ENCODE peak calls at places on chromosomes 3 and 15, in seven cellular contexts. One of them, this sample, is unnamed. For H3K4me1, the result is how much of the 10 kb centered on the place peaks cover.

GRCh38 chr3:57464801-57465200 is 79.3 kb downstream of the DNAH12 start:
- DNase-seq in heart left ventricle: no peak
- DNase-seq in aorta: no peak
- DNase-seq in IMR-90: no peak
- DNase-seq in osteoblast: no peak
- DNase-seq in PC-9: no peak
- DNase-seq in spleen: no peak
- DNase-seq in this sample: no peak

GRCh38 chr3:66405701-66406091 is 95.1 kb downstream of the LRIG1 start:
- DNase-seq in heart left ventricle: no peak
- DNase-seq in aorta: peak
- DNase-seq in IMR-90: peak
- DNase-seq in osteoblast: peak
- DNase-seq in PC-9: no peak
- DNase-seq in spleen: peak
- DNase-seq in this sample: no peak

GRCh38 chr3:19221081-19221480 is 72.8 kb downstream of the KCNH8 start:
- DNase-seq in heart left ventricle: no peak
- DNase-seq in aorta: no peak
- DNase-seq in IMR-90: no peak
- DNase-seq in osteoblast: no peak
- DNase-seq in PC-9: no peak
- DNase-seq in spleen: no peak
- DNase-seq in this sample: no peak

GRCh38 chr3:142577701-142578308 is 728 bp downstream of the ATR start:
- DNase-seq in heart left ventricle: no peak
- DNase-seq in aorta: no peak
- DNase-seq in IMR-90: peak
- DNase-seq in osteoblast: peak
- DNase-seq in PC-9: no peak
- DNase-seq in spleen: no peak
- DNase-seq in this sample: no peak

GRCh38 chr3:73280751-73281150 is 219.3 kb downstream of the EBLN2 start:
- DNase-seq in heart left ventricle: no peak
- DNase-seq in aorta: no peak
- DNase-seq in IMR-90: no peak
- DNase-seq in osteoblast: no peak
- DNase-seq in PC-9: no peak
- DNase-seq in spleen: no peak
- DNase-seq in this sample: no peak

GRCh38 chr15:38514601-38515000 is 50.0 kb downstream of the RASGRP1 start:
- DNase-seq in heart left ventricle: no peak
- DNase-seq in aorta: no peak
- DNase-seq in IMR-90: no peak
- DNase-seq in osteoblast: no peak
- DNase-seq in PC-9: no peak
- DNase-seq in spleen: no peak
- DNase-seq in this sample: no peak

GRCh38 chr3:172716476-172716875 is 5.6 kb upstream of the NCEH1 start:
- DNase-seq in heart left ventricle: peak
- DNase-seq in aorta: no peak
- DNase-seq in IMR-90: no peak
- DNase-seq in osteoblast: no peak
- DNase-seq in PC-9: no peak
- DNase-seq in spleen: no peak
- DNase-seq in this sample: no peak

GRCh38 chr3:99929409-99930139 is 111.9 kb downstream of the CMSS1 start:
- DNase-seq in heart left ventricle: no peak
- DNase-seq in aorta: peak
- DNase-seq in IMR-90: peak
- DNase-seq in osteoblast: no peak
- DNase-seq in PC-9: no peak
- DNase-seq in spleen: no peak
- DNase-seq in this sample: no peak

GRCh38 chr3:7504886-7505775 is 644.2 kb downstream of the GRM7 start:
- DNase-seq in heart left ventricle: no peak
- DNase-seq in aorta: no peak
- DNase-seq in IMR-90: no peak
- DNase-seq in osteoblast: no peak
- DNase-seq in PC-9: peak
- DNase-seq in spleen: no peak
- DNase-seq in this sample: no peak

GRCh38 chr15:60585743-60586708 is 107.1 kb upstream of the ICE2 start:
- DNase-seq in heart left ventricle: peak
- DNase-seq in aorta: no peak
- DNase-seq in IMR-90: peak
- DNase-seq in osteoblast: peak
- DNase-seq in PC-9: peak
- DNase-seq in spleen: no peak
- DNase-seq in this sample: no peak

GRCh38 chr15:29437888-29438713 is 168.5 kb upstream of the NSMCE3 start:
- DNase-seq in heart left ventricle: no peak
- DNase-seq in aorta: no peak
- DNase-seq in IMR-90: no peak
- DNase-seq in osteoblast: peak
- DNase-seq in PC-9: no peak
- DNase-seq in spleen: no peak
- DNase-seq in this sample: no peak

GRCh38 chr3:51916418-51916817 is 13.3 kb upstream of the IQCF1 start:
- DNase-seq in heart left ventricle: no peak
- DNase-seq in aorta: no peak
- DNase-seq in IMR-90: no peak
- DNase-seq in osteoblast: no peak
- DNase-seq in PC-9: no peak
- DNase-seq in spleen: no peak
- DNase-seq in this sample: no peak

GRCh38 chr3:134367412-134367811 is 6.8 kb downstream of the AMOTL2 start:
- DNase-seq in heart left ventricle: peak
- DNase-seq in aorta: peak
- DNase-seq in IMR-90: no peak
- DNase-seq in osteoblast: peak
- DNase-seq in PC-9: no peak
- DNase-seq in spleen: peak
- DNase-seq in this sample: peak

GRCh38 chr3:23519548-23520208 is 286.1 kb upstream of the UBE2E1 start:
- DNase-seq in heart left ventricle: no peak
- DNase-seq in aorta: no peak
- DNase-seq in IMR-90: no peak
- DNase-seq in osteoblast: no peak
- DNase-seq in PC-9: no peak
- DNase-seq in spleen: no peak
- DNase-seq in this sample: no peak

GRCh38 chr15:72342385-72342784 is 22.4 kb upstream of the CELF6 start:
- DNase-seq in heart left ventricle: no peak
- DNase-seq in aorta: no peak
- DNase-seq in IMR-90: peak
- DNase-seq in osteoblast: peak
- DNase-seq in PC-9: no peak
- DNase-seq in spleen: no peak
- DNase-seq in this sample: no peak

GRCh38 chr3:34301313-34301712 is 502.9 kb downstream of the PDCD6IP start:
- DNase-seq in heart left ventricle: no peak
- DNase-seq in aorta: no peak
- DNase-seq in IMR-90: no peak
- DNase-seq in osteoblast: no peak
- DNase-seq in PC-9: no peak
- DNase-seq in spleen: no peak
- DNase-seq in this sample: no peak
- H3K4me1 ChIP-seq in heart left ventricle: under half
- H3K4me1 ChIP-seq in aorta: under half
- H3K4me1 ChIP-seq in IMR-90: under half
- H3K4me1 ChIP-seq in osteoblast: under half
- H3K4me1 ChIP-seq in PC-9: under half
- H3K4me1 ChIP-seq in spleen: under half
- H3K4me1 ChIP-seq in this sample: under half

DNA sequence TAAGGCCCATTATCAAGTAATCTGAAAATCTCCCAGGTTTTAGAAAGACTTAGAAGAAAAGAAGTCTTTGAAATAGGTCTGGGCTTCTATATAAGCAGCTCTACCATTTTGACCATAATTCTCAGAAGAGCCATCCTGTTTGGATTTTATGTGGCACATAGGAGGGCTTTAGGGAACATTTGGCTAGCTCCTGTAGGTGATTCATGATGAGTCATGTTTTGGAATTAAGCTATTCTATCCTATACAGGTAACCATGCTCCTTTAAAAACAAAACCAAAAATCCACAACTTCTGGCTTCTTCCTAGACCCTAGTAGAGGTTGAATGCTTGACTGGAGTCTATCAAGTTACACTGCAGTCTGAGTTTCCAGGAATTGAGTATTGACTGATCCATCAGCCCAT is 8.9 kb downstream of the SST start:
- DNase-seq in heart left ventricle: no peak
- DNase-seq in aorta: no peak
- DNase-seq in IMR-90: no peak
- DNase-seq in osteoblast: no peak
- DNase-seq in PC-9: no peak
- DNase-seq in spleen: no peak
- DNase-seq in this sample: no peak
- H3K4me1 ChIP-seq in heart left ventricle: under half
- H3K4me1 ChIP-seq in aorta: under half
- H3K4me1 ChIP-seq in IMR-90: under half
- H3K4me1 ChIP-seq in osteoblast: under half
- H3K4me1 ChIP-seq in PC-9: under half
- H3K4me1 ChIP-seq in spleen: under half
- H3K4me1 ChIP-seq in this sample: under half

DNA sequence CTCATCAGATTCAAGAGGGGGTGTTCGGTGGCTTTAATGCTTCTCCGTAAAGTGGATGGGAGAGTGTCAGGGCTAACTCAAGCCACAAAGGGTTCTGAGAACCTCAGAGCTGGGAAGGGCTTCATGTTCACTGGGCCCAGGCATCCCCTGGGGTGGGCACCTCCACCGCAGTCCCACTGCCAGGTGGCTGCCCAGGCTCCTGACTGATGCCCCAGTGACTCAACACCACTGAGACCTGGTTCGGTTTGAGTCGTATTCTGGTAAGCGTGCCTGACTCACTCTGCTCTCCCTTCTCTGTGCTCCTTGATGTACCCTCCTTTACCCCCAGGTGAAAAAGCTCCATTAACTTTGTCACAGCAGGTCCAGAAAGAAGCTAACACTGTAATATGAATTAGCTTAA is 304.6 kb downstream of the RPLP1 start:
- DNase-seq in heart left ventricle: no peak
- DNase-seq in aorta: no peak
- DNase-seq in IMR-90: peak
- DNase-seq in osteoblast: no peak
- DNase-seq in PC-9: no peak
- DNase-seq in spleen: no peak
- DNase-seq in this sample: no peak
- H3K4me1 ChIP-seq in heart left ventricle: under half
- H3K4me1 ChIP-seq in aorta: under half
- H3K4me1 ChIP-seq in IMR-90: under half
- H3K4me1 ChIP-seq in osteoblast: under half
- H3K4me1 ChIP-seq in PC-9: under half
- H3K4me1 ChIP-seq in spleen: half or more
- H3K4me1 ChIP-seq in this sample: under half

GRCh38 chr3:16496008-16496407 is 17.5 kb downstream of the RFTN1 start:
- DNase-seq in heart left ventricle: no peak
- DNase-seq in aorta: no peak
- DNase-seq in IMR-90: no peak
- DNase-seq in osteoblast: no peak
- DNase-seq in PC-9: no peak
- DNase-seq in spleen: no peak
- DNase-seq in this sample: no peak
- H3K4me1 ChIP-seq in heart left ventricle: under half
- H3K4me1 ChIP-seq in aorta: under half
- H3K4me1 ChIP-seq in IMR-90: under half
- H3K4me1 ChIP-seq in osteoblast: under half
- H3K4me1 ChIP-seq in PC-9: under half
- H3K4me1 ChIP-seq in spleen: under half
- H3K4me1 ChIP-seq in this sample: under half

DNA sequence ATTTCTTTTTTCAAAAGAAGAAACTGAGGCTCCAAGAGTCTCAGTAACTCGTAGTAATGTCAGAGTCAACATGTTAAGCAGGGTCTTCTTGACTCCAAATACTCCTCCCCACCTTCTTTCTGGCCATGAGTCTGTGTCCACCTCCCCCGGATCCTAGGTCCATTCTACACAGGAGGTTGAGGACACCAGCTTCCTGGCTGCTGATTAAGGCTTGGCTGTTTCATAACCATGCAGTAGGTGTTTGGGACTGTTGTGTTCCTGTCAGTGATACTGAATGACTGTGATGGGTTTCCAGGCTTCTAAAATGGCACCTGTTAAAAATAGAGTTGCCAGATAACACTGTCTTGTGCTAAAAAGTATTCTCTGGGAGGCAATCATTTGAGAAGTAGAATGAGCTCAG is 130.8 kb upstream of the IL12A start:
- DNase-seq in heart left ventricle: peak
- DNase-seq in aorta: no peak
- DNase-seq in IMR-90: no peak
- DNase-seq in osteoblast: no peak
- DNase-seq in PC-9: peak
- DNase-seq in spleen: no peak
- DNase-seq in this sample: no peak
- H3K4me1 ChIP-seq in heart left ventricle: half or more
- H3K4me1 ChIP-seq in aorta: under half
- H3K4me1 ChIP-seq in IMR-90: under half
- H3K4me1 ChIP-seq in osteoblast: under half
- H3K4me1 ChIP-seq in PC-9: under half
- H3K4me1 ChIP-seq in spleen: half or more
- H3K4me1 ChIP-seq in this sample: under half

GRCh38 chr3:78729921-78730320 is 1037.9 kb downstream of the ROBO1 start:
- DNase-seq in heart left ventricle: no peak
- DNase-seq in aorta: no peak
- DNase-seq in IMR-90: no peak
- DNase-seq in osteoblast: no peak
- DNase-seq in PC-9: no peak
- DNase-seq in spleen: no peak
- DNase-seq in this sample: no peak
- H3K4me1 ChIP-seq in heart left ventricle: under half
- H3K4me1 ChIP-seq in aorta: under half
- H3K4me1 ChIP-seq in IMR-90: under half
- H3K4me1 ChIP-seq in osteoblast: under half
- H3K4me1 ChIP-seq in PC-9: under half
- H3K4me1 ChIP-seq in spleen: under half
- H3K4me1 ChIP-seq in this sample: under half